ENCODE peak calls at places on chromosome 11, in nine cellular contexts. B, Q, J, R, U, C, V, T and E are unnamed samples.

GRCh38 chr11:16902182-16902581 is 112.0 kb downstream of the PLEKHA7 start:
- DNase-seq in Q (peak), V (no peak), T (no peak), J (no peak), B (no peak), R (no peak), U (no peak), C (no peak), E (no peak)

GRCh38 chr11:2741006-2741376 is 41.2 kb upstream of the KCNQ1OT1 start:
- DNase-seq in V (no peak), U (no peak), B (no peak), Q (no peak), J (no peak), T (no peak), C (no peak), R (peak), E (no peak)

GRCh38 chr11:31001432-31001831 is 368.1 kb downstream of the DCDC1 start:
- DNase-seq in C (no peak), B (no peak), V (no peak), J (peak), U (no peak), T (no peak), R (no peak), Q (no peak), E (no peak)

GRCh38 chr11:14012836-14013235 is 50.3 kb downstream of the SPON1 start:
- DNase-seq in B (no peak), V (no peak), C (no peak), T (no peak), J (no peak), R (peak), U (no peak), Q (no peak), E (no peak)

GRCh38 chr11:48093795-48094642 is 113.7 kb downstream of the PTPRJ start:
- DNase-seq in B (no peak), U (no peak), R (no peak), C (no peak), V (no peak), J (peak), T (no peak), Q (no peak), E (no peak)

GRCh38 chr11:126426820-126427749 is 71.6 kb downstream of the ST3GAL4 start:
- DNase-seq in Q (no peak), V (no peak), U (no peak), T (no peak), C (no peak), J (no peak), R (no peak), B (no peak), E (peak)

GRCh38 chr11:58493676-58494075 is 14.2 kb downstream of the OR5B21 start:
- DNase-seq in U (no peak), Q (no peak), B (no peak), J (no peak), R (no peak), T (no peak), V (no peak), C (no peak), E (no peak)

GRCh38 chr11:22802861-22803260 is 26.7 kb downstream of the SVIP start:
- DNase-seq in R (no peak), U (no peak), B (no peak), C (no peak), Q (no peak), J (no peak), V (no peak), T (no peak), E (no peak)

GRCh38 chr11:130671801-130672700 is 223.6 kb downstream of the ADAMTS15 start:
- DNase-seq in R (peak), V (no peak), T (no peak), U (no peak), C (no peak), Q (no peak), J (peak), B (peak), E (no peak)

GRCh38 chr11:112809429-112809828 is 151.8 kb upstream of the NCAM1 start:
- DNase-seq in R (no peak), Q (no peak), J (no peak), C (no peak), V (no peak), T (no peak), B (no peak), U (no peak), E (no peak)

GRCh38 chr11:19577391-19577831 is 135.2 kb upstream of the NAV2 start:
- DNase-seq in T (no peak), J (no peak), C (no peak), V (no peak), B (no peak), Q (no peak), U (no peak), R (no peak), E (no peak)

GRCh38 chr11:29131055-29131454 is 885.8 kb downstream of the KCNA4 start:
- DNase-seq in B (no peak), V (no peak), C (no peak), T (no peak), R (no peak), U (no peak), Q (no peak), J (no peak), E (no peak)

GRCh38 chr11:64786308-64786707 is 8.0 kb upstream of the SF1 start:
- DNase-seq in B (no peak), C (no peak), U (no peak), V (no peak), R (no peak), T (no peak), Q (no peak), J (no peak), E (no peak)

GRCh38 chr11:6320411-6321207 is at the start of gene CAVIN3:
- DNase-seq in V (no peak), C (no peak), J (peak), B (peak), R (no peak), Q (peak), U (no peak), T (no peak), E (no peak)

GRCh38 chr11:108198833-108199232 is 23.6 kb downstream of the NPAT start:
- DNase-seq in J (no peak), Q (no peak), U (no peak), C (no peak), T (no peak), B (no peak), R (no peak), V (no peak), E (no peak)

GRCh38 chr11:9643751-9644150 is 20.1 kb upstream of the SWAP70 start:
- DNase-seq in B (no peak), U (no peak), C (no peak), T (no peak), Q (no peak), R (no peak), V (no peak), J (no peak), E (no peak)

GRCh38 chr11:132142554-132142953 is 772.1 kb downstream of the NTM start:
- DNase-seq in T (no peak), J (no peak), V (no peak), B (no peak), Q (no peak), U (no peak), R (no peak), C (no peak), E (no peak)

GRCh38 chr11:35163209-35163608 is 24.2 kb downstream of the CD44 start:
- DNase-seq in C (no peak), B (no peak), J (no peak), T (no peak), U (no peak), R (no peak), V (no peak), Q (no peak), E (no peak)

GRCh38 chr11:74818283-74818946 is 69.8 kb downstream of the RNF169 start:
- DNase-seq in B (no peak), J (no peak), Q (no peak), V (no peak), U (no peak), C (no peak), R (no peak), T (no peak), E (no peak)

GRCh38 chr11:1085440-1086170 is 10.9 kb downstream of the MUC2 start:
- DNase-seq in C (no peak), R (no peak), V (no peak), U (no peak), J (no peak), B (no peak), Q (no peak), T (no peak), E (no peak)

GRCh38 chr11:45102810-45103621 is 43.4 kb upstream of the PRDM11 start:
- DNase-seq in B (peak), J (peak), V (peak), U (peak), R (peak), T (peak), C (peak), Q (peak), E (peak)

GRCh38 chr11:125903753-125904659 is at the start of gene DDX25:
- DNase-seq in R (no peak), V (no peak), Q (no peak), U (no peak), T (no peak), C (peak), J (peak), B (no peak), E (peak)

GRCh38 chr11:612201-612960 is 3.4 kb downstream of the IRF7 start:
- DNase-seq in R (no peak), C (no peak), V (no peak), U (no peak), T (no peak), B (peak), Q (no peak), J (peak), E (peak)

GRCh38 chr11:8090756-8091155 is 9.7 kb downstream of the TUB start:
- DNase-seq in B (no peak), R (no peak), U (no peak), T (no peak), C (no peak), J (peak), V (no peak), Q (peak), E (peak)

GRCh38 chr11:35947437-35947836 is 3.6 kb downstream of the LDLRAD3 start:
- DNase-seq in J (no peak), Q (no peak), B (no peak), U (no peak), R (no peak), T (no peak), C (no peak), V (no peak), E (no peak)

GRCh38 chr11:101407324-101407723 is 176.5 kb downstream of the TRPC6 start:
- DNase-seq in Q (no peak), C (no peak), U (no peak), B (peak), V (no peak), J (no peak), R (no peak), T (no peak), E (no peak)

GRCh38 chr11:124633355-124633754 is 10.7 kb downstream of the TBRG1 start:
- DNase-seq in J (no peak), B (no peak), C (no peak), T (no peak), V (no peak), R (no peak), U (no peak), Q (no peak), E (no peak)